ENCODE peak calls at places on chromosomes 1 and 21, in seven cellular contexts. One of them, this sample, is unnamed.

GRCh38 chr21:14543983-14544382 is 2.1 kb downstream of the SAMSN1 start:
- DNase-seq in brain microvascular endothelial cell: no peak
- DNase-seq in psoas muscle: no peak
- DNase-seq in activated naive CD8-positive, alpha-beta T cell treated with anti-CD3 and anti-CD28 coated beads, Interleukin-2, amount 50 U/mL, for 24 hours: no peak
- DNase-seq in epithelial cell of esophagus: no peak
- DNase-seq in prostate gland: no peak
- DNase-seq in NCI-H1092 treated with DMSO at 0.1 percent for 48 hours: no peak
- DNase-seq in this sample: no peak

GRCh38 chr1:66919063-66919462 is 5.6 kb downstream of the DNAI4 start:
- DNase-seq in brain microvascular endothelial cell: no peak
- DNase-seq in psoas muscle: no peak
- DNase-seq in activated naive CD8-positive, alpha-beta T cell treated with anti-CD3 and anti-CD28 coated beads, Interleukin-2, amount 50 U/mL, for 24 hours: no peak
- DNase-seq in epithelial cell of esophagus: no peak
- DNase-seq in prostate gland: no peak
- DNase-seq in NCI-H1092 treated with DMSO at 0.1 percent for 48 hours: no peak
- DNase-seq in this sample: no peak

GRCh38 chr1:223338811-223339746 is 24.9 kb downstream of the SUSD4 start:
- DNase-seq in brain microvascular endothelial cell: no peak
- DNase-seq in psoas muscle: no peak
- DNase-seq in activated naive CD8-positive, alpha-beta T cell treated with anti-CD3 and anti-CD28 coated beads, Interleukin-2, amount 50 U/mL, for 24 hours: no peak
- DNase-seq in epithelial cell of esophagus: no peak
- DNase-seq in prostate gland: no peak
- DNase-seq in NCI-H1092 treated with DMSO at 0.1 percent for 48 hours: no peak
- DNase-seq in this sample: no peak

GRCh38 chr1:185676969-185677368 is 57.2 kb upstream of the HMCN1 start:
- DNase-seq in brain microvascular endothelial cell: no peak
- DNase-seq in psoas muscle: no peak
- DNase-seq in activated naive CD8-positive, alpha-beta T cell treated with anti-CD3 and anti-CD28 coated beads, Interleukin-2, amount 50 U/mL, for 24 hours: no peak
- DNase-seq in epithelial cell of esophagus: no peak
- DNase-seq in prostate gland: no peak
- DNase-seq in NCI-H1092 treated with DMSO at 0.1 percent for 48 hours: no peak
- DNase-seq in this sample: peak

GRCh38 chr1:221740941-221741363 is 937 bp downstream of the DUSP10 start:
- DNase-seq in brain microvascular endothelial cell: no peak
- DNase-seq in psoas muscle: no peak
- DNase-seq in activated naive CD8-positive, alpha-beta T cell treated with anti-CD3 and anti-CD28 coated beads, Interleukin-2, amount 50 U/mL, for 24 hours: peak
- DNase-seq in epithelial cell of esophagus: peak
- DNase-seq in prostate gland: peak
- DNase-seq in NCI-H1092 treated with DMSO at 0.1 percent for 48 hours: peak
- DNase-seq in this sample: no peak

GRCh38 chr1:214844319-214844718 is 238.2 kb upstream of the KCNK2 start:
- DNase-seq in brain microvascular endothelial cell: no peak
- DNase-seq in psoas muscle: no peak
- DNase-seq in activated naive CD8-positive, alpha-beta T cell treated with anti-CD3 and anti-CD28 coated beads, Interleukin-2, amount 50 U/mL, for 24 hours: no peak
- DNase-seq in epithelial cell of esophagus: no peak
- DNase-seq in prostate gland: no peak
- DNase-seq in NCI-H1092 treated with DMSO at 0.1 percent for 48 hours: no peak
- DNase-seq in this sample: no peak

GRCh38 chr1:30762152-30762930 is 4.8 kb upstream of the LAPTM5 start:
- DNase-seq in brain microvascular endothelial cell: no peak
- DNase-seq in psoas muscle: no peak
- DNase-seq in activated naive CD8-positive, alpha-beta T cell treated with anti-CD3 and anti-CD28 coated beads, Interleukin-2, amount 50 U/mL, for 24 hours: no peak
- DNase-seq in epithelial cell of esophagus: no peak
- DNase-seq in prostate gland: no peak
- DNase-seq in NCI-H1092 treated with DMSO at 0.1 percent for 48 hours: no peak
- DNase-seq in this sample: no peak

GRCh38 chr1:240244968-240245628 is 153.4 kb downstream of the FMN2 start:
- DNase-seq in brain microvascular endothelial cell: peak
- DNase-seq in psoas muscle: no peak
- DNase-seq in activated naive CD8-positive, alpha-beta T cell treated with anti-CD3 and anti-CD28 coated beads, Interleukin-2, amount 50 U/mL, for 24 hours: no peak
- DNase-seq in epithelial cell of esophagus: peak
- DNase-seq in prostate gland: no peak
- DNase-seq in NCI-H1092 treated with DMSO at 0.1 percent for 48 hours: no peak
- DNase-seq in this sample: no peak

GRCh38 chr1:37854406-37854805 is 5.0 kb downstream of the MTF1 start:
- DNase-seq in brain microvascular endothelial cell: no peak
- DNase-seq in psoas muscle: no peak
- DNase-seq in activated naive CD8-positive, alpha-beta T cell treated with anti-CD3 and anti-CD28 coated beads, Interleukin-2, amount 50 U/mL, for 24 hours: no peak
- DNase-seq in epithelial cell of esophagus: no peak
- DNase-seq in prostate gland: no peak
- DNase-seq in NCI-H1092 treated with DMSO at 0.1 percent for 48 hours: no peak
- DNase-seq in this sample: no peak

GRCh38 chr1:77040817-77041216 is 173.5 kb downstream of the ST6GALNAC5 start:
- DNase-seq in brain microvascular endothelial cell: no peak
- DNase-seq in psoas muscle: no peak
- DNase-seq in activated naive CD8-positive, alpha-beta T cell treated with anti-CD3 and anti-CD28 coated beads, Interleukin-2, amount 50 U/mL, for 24 hours: no peak
- DNase-seq in epithelial cell of esophagus: no peak
- DNase-seq in prostate gland: no peak
- DNase-seq in NCI-H1092 treated with DMSO at 0.1 percent for 48 hours: no peak
- DNase-seq in this sample: no peak

GRCh38 chr1:8164670-8165069 is 138.6 kb upstream of the ERRFI1 start:
- DNase-seq in brain microvascular endothelial cell: no peak
- DNase-seq in psoas muscle: peak
- DNase-seq in activated naive CD8-positive, alpha-beta T cell treated with anti-CD3 and anti-CD28 coated beads, Interleukin-2, amount 50 U/mL, for 24 hours: no peak
- DNase-seq in epithelial cell of esophagus: no peak
- DNase-seq in prostate gland: no peak
- DNase-seq in NCI-H1092 treated with DMSO at 0.1 percent for 48 hours: no peak
- DNase-seq in this sample: no peak

GRCh38 chr1:245583081-245583480 is 428.3 kb downstream of the KIF26B start:
- DNase-seq in brain microvascular endothelial cell: no peak
- DNase-seq in psoas muscle: no peak
- DNase-seq in activated naive CD8-positive, alpha-beta T cell treated with anti-CD3 and anti-CD28 coated beads, Interleukin-2, amount 50 U/mL, for 24 hours: no peak
- DNase-seq in epithelial cell of esophagus: no peak
- DNase-seq in prostate gland: no peak
- DNase-seq in NCI-H1092 treated with DMSO at 0.1 percent for 48 hours: no peak
- DNase-seq in this sample: no peak

GRCh38 chr1:162661336-162661735 is 29.1 kb downstream of the DDR2 start:
- DNase-seq in brain microvascular endothelial cell: no peak
- DNase-seq in psoas muscle: no peak
- DNase-seq in activated naive CD8-positive, alpha-beta T cell treated with anti-CD3 and anti-CD28 coated beads, Interleukin-2, amount 50 U/mL, for 24 hours: no peak
- DNase-seq in epithelial cell of esophagus: no peak
- DNase-seq in prostate gland: no peak
- DNase-seq in NCI-H1092 treated with DMSO at 0.1 percent for 48 hours: no peak
- DNase-seq in this sample: no peak

GRCh38 chr1:220880367-220880680 is 1.1 kb downstream of the HLX start:
- DNase-seq in brain microvascular endothelial cell: no peak
- DNase-seq in psoas muscle: no peak
- DNase-seq in activated naive CD8-positive, alpha-beta T cell treated with anti-CD3 and anti-CD28 coated beads, Interleukin-2, amount 50 U/mL, for 24 hours: no peak
- DNase-seq in epithelial cell of esophagus: no peak
- DNase-seq in prostate gland: no peak
- DNase-seq in NCI-H1092 treated with DMSO at 0.1 percent for 48 hours: no peak
- DNase-seq in this sample: no peak

GRCh38 chr1:213719462-213719861 is 268.3 kb upstream of the PROX1 start:
- DNase-seq in brain microvascular endothelial cell: no peak
- DNase-seq in psoas muscle: no peak
- DNase-seq in activated naive CD8-positive, alpha-beta T cell treated with anti-CD3 and anti-CD28 coated beads, Interleukin-2, amount 50 U/mL, for 24 hours: no peak
- DNase-seq in epithelial cell of esophagus: no peak
- DNase-seq in prostate gland: no peak
- DNase-seq in NCI-H1092 treated with DMSO at 0.1 percent for 48 hours: no peak
- DNase-seq in this sample: no peak

GRCh38 chr1:39828734-39829133 is 40.1 kb upstream of the BMP8B start:
- DNase-seq in brain microvascular endothelial cell: no peak
- DNase-seq in psoas muscle: no peak
- DNase-seq in activated naive CD8-positive, alpha-beta T cell treated with anti-CD3 and anti-CD28 coated beads, Interleukin-2, amount 50 U/mL, for 24 hours: no peak
- DNase-seq in epithelial cell of esophagus: peak
- DNase-seq in prostate gland: no peak
- DNase-seq in NCI-H1092 treated with DMSO at 0.1 percent for 48 hours: no peak
- DNase-seq in this sample: no peak

GRCh38 chr21:32382108-32382601 is 10.7 kb downstream of the URB1 start:
- DNase-seq in brain microvascular endothelial cell: no peak
- DNase-seq in psoas muscle: no peak
- DNase-seq in activated naive CD8-positive, alpha-beta T cell treated with anti-CD3 and anti-CD28 coated beads, Interleukin-2, amount 50 U/mL, for 24 hours: no peak
- DNase-seq in epithelial cell of esophagus: peak
- DNase-seq in prostate gland: peak
- DNase-seq in NCI-H1092 treated with DMSO at 0.1 percent for 48 hours: peak
- DNase-seq in this sample: peak